ENCODE peak calls at places on chromosomes 2 and 18, in seven cellular contexts. One of them, this sample, is unnamed.

GRCh38 chr2:101349893-101350662 is 37.2 kb downstream of the CREG2 start:
- DNase-seq in CD4-positive, alpha-beta T cell: no peak
- DNase-seq in astrocyte of the cerebellum: peak
- DNase-seq in GM12865: no peak
- DNase-seq in heart left ventricle: no peak
- DNase-seq in pancreas: no peak
- DNase-seq in PC-3: peak
- DNase-seq in this sample: no peak

GRCh38 chr2:48131503-48132293 is 225.4 kb upstream of the FBXO11 start:
- DNase-seq in CD4-positive, alpha-beta T cell: no peak
- DNase-seq in astrocyte of the cerebellum: peak
- DNase-seq in GM12865: no peak
- DNase-seq in heart left ventricle: no peak
- DNase-seq in pancreas: no peak
- DNase-seq in PC-3: no peak
- DNase-seq in this sample: no peak

GRCh38 chr2:237946423-237946822 is 20.4 kb upstream of the UBE2F start:
- DNase-seq in CD4-positive, alpha-beta T cell: no peak
- DNase-seq in astrocyte of the cerebellum: no peak
- DNase-seq in GM12865: no peak
- DNase-seq in heart left ventricle: no peak
- DNase-seq in pancreas: no peak
- DNase-seq in PC-3: no peak
- DNase-seq in this sample: no peak

GRCh38 chr18:21904856-21905255 is 164.3 kb downstream of the MIB1 start:
- DNase-seq in CD4-positive, alpha-beta T cell: no peak
- DNase-seq in astrocyte of the cerebellum: no peak
- DNase-seq in GM12865: no peak
- DNase-seq in heart left ventricle: no peak
- DNase-seq in pancreas: no peak
- DNase-seq in PC-3: peak
- DNase-seq in this sample: no peak

GRCh38 chr2:219493086-219493485 is 5.6 kb upstream of the GMPPA start:
- DNase-seq in CD4-positive, alpha-beta T cell: no peak
- DNase-seq in astrocyte of the cerebellum: no peak
- DNase-seq in GM12865: no peak
- DNase-seq in heart left ventricle: no peak
- DNase-seq in pancreas: no peak
- DNase-seq in PC-3: no peak
- DNase-seq in this sample: no peak

GRCh38 chr2:227147023-227147422 is 17.0 kb downstream of the COL4A4 start:
- DNase-seq in CD4-positive, alpha-beta T cell: no peak
- DNase-seq in astrocyte of the cerebellum: no peak
- DNase-seq in GM12865: no peak
- DNase-seq in heart left ventricle: no peak
- DNase-seq in pancreas: no peak
- DNase-seq in PC-3: no peak
- DNase-seq in this sample: no peak

GRCh38 chr18:35582310-35582682 is 756 bp downstream of the GALNT1 start:
- DNase-seq in CD4-positive, alpha-beta T cell: no peak
- DNase-seq in astrocyte of the cerebellum: no peak
- DNase-seq in GM12865: peak
- DNase-seq in heart left ventricle: no peak
- DNase-seq in pancreas: no peak
- DNase-seq in PC-3: no peak
- DNase-seq in this sample: no peak

GRCh38 chr18:48819781-48820482 is 130.8 kb downstream of the SMAD7 start:
- DNase-seq in CD4-positive, alpha-beta T cell: no peak
- DNase-seq in astrocyte of the cerebellum: no peak
- DNase-seq in GM12865: no peak
- DNase-seq in heart left ventricle: peak
- DNase-seq in pancreas: peak
- DNase-seq in PC-3: no peak
- DNase-seq in this sample: no peak

GRCh38 chr18:813405-814071 is 1.5 kb upstream of the YES1 start:
- DNase-seq in CD4-positive, alpha-beta T cell: no peak
- DNase-seq in astrocyte of the cerebellum: no peak
- DNase-seq in GM12865: no peak
- DNase-seq in heart left ventricle: no peak
- DNase-seq in pancreas: no peak
- DNase-seq in PC-3: no peak
- DNase-seq in this sample: peak

GRCh38 chr2:41966431-41966893 is 81.4 kb upstream of the PKDCC start:
- DNase-seq in CD4-positive, alpha-beta T cell: no peak
- DNase-seq in astrocyte of the cerebellum: peak
- DNase-seq in GM12865: no peak
- DNase-seq in heart left ventricle: peak
- DNase-seq in pancreas: peak
- DNase-seq in PC-3: peak
- DNase-seq in this sample: no peak

GRCh38 chr2:220499281-220499680 is 871.9 kb downstream of the SLC4A3 start:
- DNase-seq in CD4-positive, alpha-beta T cell: no peak
- DNase-seq in astrocyte of the cerebellum: peak
- DNase-seq in GM12865: no peak
- DNase-seq in heart left ventricle: peak
- DNase-seq in pancreas: no peak
- DNase-seq in PC-3: peak
- DNase-seq in this sample: no peak

GRCh38 chr18:10381951-10382350 is 72.5 kb upstream of the APCDD1 start:
- DNase-seq in CD4-positive, alpha-beta T cell: no peak
- DNase-seq in astrocyte of the cerebellum: no peak
- DNase-seq in GM12865: no peak
- DNase-seq in heart left ventricle: no peak
- DNase-seq in pancreas: no peak
- DNase-seq in PC-3: no peak
- DNase-seq in this sample: no peak

GRCh38 chr2:225122582-225123486 is 80.6 kb upstream of the DOCK10 start:
- DNase-seq in CD4-positive, alpha-beta T cell: no peak
- DNase-seq in astrocyte of the cerebellum: no peak
- DNase-seq in GM12865: peak
- DNase-seq in heart left ventricle: no peak
- DNase-seq in pancreas: no peak
- DNase-seq in PC-3: peak
- DNase-seq in this sample: peak

GRCh38 chr2:163028807-163029206 is 190.2 kb upstream of the KCNH7 start:
- DNase-seq in CD4-positive, alpha-beta T cell: no peak
- DNase-seq in astrocyte of the cerebellum: no peak
- DNase-seq in GM12865: no peak
- DNase-seq in heart left ventricle: no peak
- DNase-seq in pancreas: no peak
- DNase-seq in PC-3: no peak
- DNase-seq in this sample: no peak

GRCh38 chr18:58559427-58560186 is 69.3 kb downstream of the ALPK2 start:
- DNase-seq in CD4-positive, alpha-beta T cell: no peak
- DNase-seq in astrocyte of the cerebellum: no peak
- DNase-seq in GM12865: no peak
- DNase-seq in heart left ventricle: no peak
- DNase-seq in pancreas: no peak
- DNase-seq in PC-3: no peak
- DNase-seq in this sample: no peak

GRCh38 chr2:172153161-172153560 is 50.5 kb upstream of the DLX2 start:
- DNase-seq in CD4-positive, alpha-beta T cell: no peak
- DNase-seq in astrocyte of the cerebellum: no peak
- DNase-seq in GM12865: no peak
- DNase-seq in heart left ventricle: no peak
- DNase-seq in pancreas: no peak
- DNase-seq in PC-3: no peak
- DNase-seq in this sample: no peak

GRCh38 chr2:36587091-36587490 is 10.9 kb downstream of the FEZ2 start:
- DNase-seq in CD4-positive, alpha-beta T cell: no peak
- DNase-seq in astrocyte of the cerebellum: no peak
- DNase-seq in GM12865: no peak
- DNase-seq in heart left ventricle: no peak
- DNase-seq in pancreas: no peak
- DNase-seq in PC-3: no peak
- DNase-seq in this sample: no peak

GRCh38 chr2:239129147-239129896 is 271.5 kb downstream of the HDAC4 start:
- DNase-seq in CD4-positive, alpha-beta T cell: no peak
- DNase-seq in astrocyte of the cerebellum: no peak
- DNase-seq in GM12865: no peak
- DNase-seq in heart left ventricle: no peak
- DNase-seq in pancreas: no peak
- DNase-seq in PC-3: no peak
- DNase-seq in this sample: no peak

GRCh38 chr2:3349211-3349693 is 28.4 kb downstream of the EIPR1 start:
- DNase-seq in CD4-positive, alpha-beta T cell: no peak
- DNase-seq in astrocyte of the cerebellum: no peak
- DNase-seq in GM12865: no peak
- DNase-seq in heart left ventricle: no peak
- DNase-seq in pancreas: no peak
- DNase-seq in PC-3: no peak
- DNase-seq in this sample: no peak

GRCh38 chr18:72056171-72056570 is 488.0 kb downstream of the CBLN2 start:
- DNase-seq in CD4-positive, alpha-beta T cell: no peak
- DNase-seq in astrocyte of the cerebellum: no peak
- DNase-seq in GM12865: no peak
- DNase-seq in heart left ventricle: no peak
- DNase-seq in pancreas: no peak
- DNase-seq in PC-3: no peak
- DNase-seq in this sample: no peak

GRCh38 chr2:54641988-54642387 is 81.5 kb upstream of the EML6 start:
- DNase-seq in CD4-positive, alpha-beta T cell: no peak
- DNase-seq in astrocyte of the cerebellum: no peak
- DNase-seq in GM12865: no peak
- DNase-seq in heart left ventricle: no peak
- DNase-seq in pancreas: no peak
- DNase-seq in PC-3: no peak
- DNase-seq in this sample: no peak

GRCh38 chr2:84931384-84931821 is 25.9 kb downstream of the TMSB10 start:
- DNase-seq in CD4-positive, alpha-beta T cell: no peak
- DNase-seq in astrocyte of the cerebellum: no peak
- DNase-seq in GM12865: peak
- DNase-seq in heart left ventricle: no peak
- DNase-seq in pancreas: no peak
- DNase-seq in PC-3: no peak
- DNase-seq in this sample: no peak

GRCh38 chr2:68390600-68390999 is 25.5 kb downstream of the PLEK start:
- DNase-seq in CD4-positive, alpha-beta T cell: no peak
- DNase-seq in astrocyte of the cerebellum: no peak
- DNase-seq in GM12865: no peak
- DNase-seq in heart left ventricle: no peak
- DNase-seq in pancreas: no peak
- DNase-seq in PC-3: no peak
- DNase-seq in this sample: no peak

GRCh38 chr18:56267334-56267733 is 371.1 kb downstream of the TXNL1 start:
- DNase-seq in CD4-positive, alpha-beta T cell: no peak
- DNase-seq in astrocyte of the cerebellum: no peak
- DNase-seq in GM12865: no peak
- DNase-seq in heart left ventricle: no peak
- DNase-seq in pancreas: no peak
- DNase-seq in PC-3: no peak
- DNase-seq in this sample: no peak

GRCh38 chr18:2905802-2906521 is 59.2 kb downstream of the EMILIN2 start:
- DNase-seq in CD4-positive, alpha-beta T cell: no peak
- DNase-seq in astrocyte of the cerebellum: no peak
- DNase-seq in GM12865: peak
- DNase-seq in heart left ventricle: peak
- DNase-seq in pancreas: peak
- DNase-seq in PC-3: peak
- DNase-seq in this sample: peak

GRCh38 chr2:30761226-30761625 is 46.0 kb downstream of the CAPN13 start:
- DNase-seq in CD4-positive, alpha-beta T cell: no peak
- DNase-seq in astrocyte of the cerebellum: no peak
- DNase-seq in GM12865: no peak
- DNase-seq in heart left ventricle: no peak
- DNase-seq in pancreas: no peak
- DNase-seq in PC-3: no peak
- DNase-seq in this sample: no peak
- TF ChIP-seq CTCF in CD4-positive, alpha-beta T cell: no peak
- TF ChIP-seq CTCF in astrocyte of the cerebellum: no peak
- TF ChIP-seq CTCF in GM12865: no peak
- TF ChIP-seq CTCF in heart left ventricle: no peak
- TF ChIP-seq CTCF in pancreas: no peak
- TF ChIP-seq CTCF in PC-3: no peak
- TF ChIP-seq CTCF in this sample: no peak

GRCh38 chr2:199703199-199703598 is 147.8 kb downstream of the FTCDNL1 start:
- DNase-seq in CD4-positive, alpha-beta T cell: no peak
- DNase-seq in astrocyte of the cerebellum: no peak
- DNase-seq in GM12865: no peak
- DNase-seq in heart left ventricle: no peak
- DNase-seq in pancreas: no peak
- DNase-seq in PC-3: no peak
- DNase-seq in this sample: no peak
- TF ChIP-seq CTCF in CD4-positive, alpha-beta T cell: no peak
- TF ChIP-seq CTCF in astrocyte of the cerebellum: no peak
- TF ChIP-seq CTCF in GM12865: no peak
- TF ChIP-seq CTCF in heart left ventricle: no peak
- TF ChIP-seq CTCF in pancreas: no peak
- TF ChIP-seq CTCF in PC-3: no peak
- TF ChIP-seq CTCF in this sample: no peak

DNA sequence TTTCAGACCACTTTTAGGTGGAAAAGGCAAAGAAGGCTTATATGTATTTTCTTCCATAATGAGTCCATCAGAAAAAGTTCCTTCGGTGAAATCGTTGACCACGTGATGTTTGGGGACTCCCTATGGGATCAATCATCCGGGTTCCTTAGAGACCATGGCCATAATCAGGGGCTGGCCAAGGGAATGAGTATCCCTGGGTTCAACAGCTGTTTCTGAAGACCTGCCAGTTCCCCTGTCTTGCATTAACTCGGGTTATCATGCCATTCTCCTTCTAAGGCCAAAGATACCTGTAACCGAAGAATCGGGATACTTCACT is 18.7 kb upstream of the TMEM177 start:
- DNase-seq in CD4-positive, alpha-beta T cell: no peak
- DNase-seq in astrocyte of the cerebellum: no peak
- DNase-seq in GM12865: no peak
- DNase-seq in heart left ventricle: no peak
- DNase-seq in pancreas: no peak
- DNase-seq in PC-3: no peak
- DNase-seq in this sample: no peak
- TF ChIP-seq CTCF in CD4-positive, alpha-beta T cell: peak
- TF ChIP-seq CTCF in astrocyte of the cerebellum: no peak
- TF ChIP-seq CTCF in GM12865: no peak
- TF ChIP-seq CTCF in heart left ventricle: no peak
- TF ChIP-seq CTCF in pancreas: no peak
- TF ChIP-seq CTCF in PC-3: no peak
- TF ChIP-seq CTCF in this sample: peak

GRCh38 chr2:177726853-177727465 is 334.4 kb downstream of the AGPS start:
- DNase-seq in CD4-positive, alpha-beta T cell: no peak
- DNase-seq in astrocyte of the cerebellum: no peak
- DNase-seq in GM12865: no peak
- DNase-seq in heart left ventricle: no peak
- DNase-seq in pancreas: no peak
- DNase-seq in PC-3: no peak
- DNase-seq in this sample: no peak

GRCh38 chr2:177721815-177722552 is 329.4 kb downstream of the AGPS start:
- DNase-seq in CD4-positive, alpha-beta T cell: no peak
- DNase-seq in astrocyte of the cerebellum: no peak
- DNase-seq in GM12865: no peak
- DNase-seq in heart left ventricle: no peak
- DNase-seq in pancreas: no peak
- DNase-seq in PC-3: no peak
- DNase-seq in this sample: no peak

GRCh38 chr2:177721087-177721486 is 328.5 kb downstream of the AGPS start:
- DNase-seq in CD4-positive, alpha-beta T cell: no peak
- DNase-seq in astrocyte of the cerebellum: no peak
- DNase-seq in GM12865: no peak
- DNase-seq in heart left ventricle: no peak
- DNase-seq in pancreas: no peak
- DNase-seq in PC-3: no peak
- DNase-seq in this sample: no peak

GRCh38 chr2:177727577-177728351 is 335.2 kb downstream of the AGPS start:
- DNase-seq in CD4-positive, alpha-beta T cell: no peak
- DNase-seq in astrocyte of the cerebellum: no peak
- DNase-seq in GM12865: no peak
- DNase-seq in heart left ventricle: no peak
- DNase-seq in pancreas: no peak
- DNase-seq in PC-3: no peak
- DNase-seq in this sample: no peak

GRCh38 chr2:177724398-177725287 is 332.1 kb downstream of the AGPS start:
- DNase-seq in CD4-positive, alpha-beta T cell: peak
- DNase-seq in astrocyte of the cerebellum: peak
- DNase-seq in GM12865: peak
- DNase-seq in heart left ventricle: peak
- DNase-seq in pancreas: peak
- DNase-seq in PC-3: peak
- DNase-seq in this sample: peak
- TF ChIP-seq CTCF in CD4-positive, alpha-beta T cell: peak
- TF ChIP-seq CTCF in astrocyte of the cerebellum: peak
- TF ChIP-seq CTCF in GM12865: peak
- TF ChIP-seq CTCF in heart left ventricle: peak
- TF ChIP-seq CTCF in pancreas: peak
- TF ChIP-seq CTCF in PC-3: peak
- TF ChIP-seq CTCF in this sample: peak

This sample was measured in activated CD8-positive, alpha-beta T cell treated with anti-CD3 and anti-CD28 coated beads for 36 hours.